ENCODE peak calls at places on chromosome 3, in ten cellular contexts. I is mammary epithelial cell, T is uterus, Z is AG04450, L is endothelial cell of umbilical vein, H is adrenal gland, R is DND-41, Q is HL-60, W is body of pancreas, J is pancreas. F is an unnamed sample.

GRCh38 chr3:45686850-45687249 is 2.3 kb upstream of the SACM1L start:
- DNase-seq in T (no peak), W (no peak), I (no peak), J (no peak), Z (no peak), H (no peak), Q (no peak), R (no peak), L (no peak), F (no peak)

GRCh38 chr3:33544126-33544525 is 103.9 kb upstream of the UBP1 start:
- DNase-seq in W (no peak), Z (no peak), R (no peak), J (no peak), I (no peak), T (no peak), L (peak; percentile 16), Q (no peak), H (no peak), F (no peak)

GRCh38 chr3:171790574-171790897 is 19.7 kb downstream of the PLD1 start:
- DNase-seq in H (no peak), T (no peak), L (peak; percentile 46), W (no peak), Z (no peak), J (no peak), I (no peak), R (no peak), Q (no peak), F (no peak)

GRCh38 chr3:133487920-133488540 is 85.5 kb upstream of the CDV3 start:
- DNase-seq in Z (no peak), I (no peak), T (no peak), W (peak; percentile 44), J (no peak), R (no peak), Q (peak; percentile 29), L (peak; percentile 37), H (no peak), F (no peak)

GRCh38 chr3:70840106-70840870 is 527.9 kb upstream of the MDFIC2 start:
- DNase-seq in W (peak; percentile 63), T (no peak), L (peak; percentile 69), H (no peak), J (peak; percentile 49), R (no peak), Q (no peak), I (peak; percentile 77), Z (no peak), F (no peak)

GRCh38 chr3:71641669-71642068 is 58.1 kb upstream of the FOXP1 start:
- DNase-seq in Q (no peak), L (no peak), W (no peak), T (no peak), I (no peak), R (no peak), J (no peak), Z (no peak), H (no peak), F (peak; percentile 22)

GRCh38 chr3:12139111-12139511 is 19.6 kb downstream of the TIMP4 start:
- DNase-seq in Q (peak; percentile 59), Z (peak; percentile 54), T (peak; percentile 37), I (no peak), R (peak; percentile 58), L (peak; percentile 42), W (no peak), J (no peak), H (peak; percentile 22), F (peak; percentile 73)

GRCh38 chr3:124639406-124640237 is 90.6 kb upstream of the UMPS start:
- DNase-seq in R (peak; percentile 8), L (no peak), J (no peak), I (no peak), H (no peak), T (no peak), Q (no peak), W (no peak), Z (no peak), F (no peak)

GRCh38 chr3:134149286-134149685 is 101.4 kb downstream of the RYK start:
- DNase-seq in R (no peak), Z (no peak), J (no peak), Q (no peak), W (no peak), I (no peak), L (no peak), H (no peak), T (no peak), F (no peak)

GRCh38 chr3:128197855-128198254 is 44.6 kb downstream of the EEFSEC start:
- DNase-seq in R (no peak), I (no peak), J (no peak), Z (no peak), H (no peak), Q (no peak), L (no peak), T (no peak), W (no peak), F (no peak)

GRCh38 chr3:128195369-128195768 is 42.1 kb downstream of the EEFSEC start:
- DNase-seq in W (no peak), Q (no peak), H (no peak), T (no peak), I (no peak), R (no peak), J (no peak), Z (no peak), L (no peak), F (no peak)

GRCh38 chr3:128196645-128197044 is 43.4 kb downstream of the EEFSEC start:
- DNase-seq in H (no peak), Z (no peak), L (no peak), I (no peak), J (no peak), T (no peak), Q (no peak), R (no peak), W (no peak), F (no peak)

GRCh38 chr3:128194843-128195242 is 41.6 kb downstream of the EEFSEC start:
- DNase-seq in Q (no peak), T (peak; percentile 54), W (no peak), H (no peak), L (no peak), R (no peak), J (no peak), I (no peak), Z (no peak), F (no peak)

GRCh38 chr3:128195802-128196201 is 42.5 kb downstream of the EEFSEC start:
- DNase-seq in H (no peak), J (no peak), Z (no peak), W (no peak), R (no peak), Q (no peak), L (no peak), I (no peak), T (no peak), F (no peak)
- H3K27ac ChIP-seq in H (no peak overlapping the region), J (no peak overlapping the region), Z (no peak overlapping the region), W (no peak overlapping the region), R (no peak overlapping the region), Q (no peak overlapping the region), L (no peak overlapping the region), I (no peak overlapping the region), T (peak overlapping the region; percentile 46), F (no peak overlapping the region)

DNA sequence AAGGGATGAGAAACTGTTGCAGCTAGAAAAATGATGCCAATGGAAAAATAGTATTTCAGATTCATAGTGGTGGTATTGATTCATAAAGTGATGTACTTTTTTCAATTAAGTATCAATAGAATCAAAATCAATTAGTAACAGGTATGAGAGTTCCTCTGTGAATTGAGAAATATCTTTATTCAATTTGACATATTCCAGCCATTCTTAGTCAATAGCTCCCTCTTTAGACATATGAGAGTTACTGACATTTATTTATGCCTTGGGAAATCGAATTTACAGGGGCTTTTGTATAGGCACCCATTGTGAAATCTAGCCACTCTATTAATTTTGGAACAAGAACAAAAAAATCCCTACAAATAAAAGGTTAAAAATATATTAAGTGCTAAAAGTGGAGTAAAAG is 386.9 kb upstream of the CNTN3 start:
- DNase-seq in J (no peak), H (no peak), Q (no peak), Z (no peak), R (no peak), I (peak; percentile 5), W (no peak), L (no peak), T (no peak), F (no peak)
- TF ChIP-seq CTCF in J (no peak), H (peak; percentile 30), Q (no peak), Z (peak; percentile 28), R (peak; percentile 34), I (peak; percentile 60), W (peak; percentile 49), L (no peak), T (no peak), F (no peak)

DNA sequence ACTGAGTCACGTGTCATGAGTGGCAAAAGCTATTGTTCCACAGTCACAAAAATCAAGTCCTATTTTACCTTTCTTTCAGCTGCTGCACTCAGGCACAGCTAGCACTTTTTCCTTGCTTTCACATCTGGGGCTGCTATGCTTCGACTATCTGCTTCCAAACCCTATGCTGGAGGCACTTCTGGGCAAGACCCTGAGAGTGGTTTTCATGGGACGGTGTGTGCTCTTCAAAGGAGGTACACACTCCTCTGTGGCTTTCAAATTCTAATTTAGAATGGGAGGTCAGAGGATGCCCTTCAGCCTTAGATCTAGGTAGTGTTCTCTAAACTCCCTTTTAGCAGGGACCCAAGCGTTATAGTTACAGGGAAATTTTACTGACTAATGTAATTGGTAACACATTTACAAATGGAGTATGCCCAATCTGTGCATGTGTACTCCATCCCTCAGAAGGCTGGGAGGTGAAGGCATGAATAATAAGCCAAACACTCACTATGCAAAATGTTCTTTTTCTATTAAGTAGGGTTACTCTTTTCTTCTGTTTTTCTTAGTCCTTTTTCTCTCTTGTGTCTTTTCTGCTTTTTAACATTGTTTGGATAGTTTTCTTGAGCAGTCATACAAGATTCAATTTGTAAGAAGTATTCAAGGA is 188.3 kb downstream of the LSAMP start:
- DNase-seq in R (no peak), T (no peak), Q (no peak), I (no peak), H (no peak), L (no peak), Z (no peak), J (no peak), W (no peak), F (no peak)
- H3K4me3 ChIP-seq in R (no peak overlapping the region), T (no peak overlapping the region), Q (no peak overlapping the region), I (no peak overlapping the region), H (no peak overlapping the region), L (no peak overlapping the region), Z (no peak overlapping the region), J (no peak overlapping the region), W (no peak overlapping the region), F (no peak overlapping the region)

GRCh38 chr3:53239800-53240199 is 16.0 kb downstream of the TKT start:
- DNase-seq in Q (peak; percentile 79), R (no peak), L (no peak), W (no peak), Z (no peak), J (no peak), H (no peak), T (no peak), I (no peak), F (no peak)

GRCh38 chr3:53242155-53242554 is 13.7 kb downstream of the TKT start:
- DNase-seq in R (no peak), I (no peak), L (no peak), W (peak; percentile 84), H (peak; percentile 78), Q (no peak), J (no peak), T (no peak), Z (no peak), F (no peak)

GRCh38 chr3:53242642-53243041 is 13.2 kb downstream of the TKT start:
- DNase-seq in I (no peak), J (no peak), W (no peak), R (no peak), L (no peak), H (no peak), Q (peak; percentile 86), Z (no peak), T (no peak), F (no peak)

GRCh38 chr3:53243165-53243564 is 12.7 kb downstream of the TKT start:
- DNase-seq in W (peak; percentile 57), J (no peak), Q (peak; percentile 63), T (no peak), R (no peak), L (peak; percentile 58), H (peak; percentile 76), I (no peak), Z (no peak), F (peak; percentile 53)

GRCh38 chr3:53240989-53241972 is 14.5 kb downstream of the TKT start:
- DNase-seq in W (peak; percentile 80), R (no peak), I (no peak), Q (no peak), H (no peak), T (no peak), Z (no peak), J (no peak), L (no peak), F (no peak)
- H3K27ac ChIP-seq in W (peak overlapping the region; percentile 73), R (no peak overlapping the region), I (no peak overlapping the region), Q (peak overlapping the region; percentile 88), H (peak overlapping the region; percentile 68), T (no peak overlapping the region), Z (peak overlapping the region; percentile 47), J (peak overlapping the region; percentile 41), L (no peak overlapping the region), F (no peak overlapping the region)

F was measured in brain microvascular endothelial cell.